ENCODE peak calls at places on chromosome 11, in six cellular contexts. V is fibroblast of the aortic adventitia, Y is endodermal cell, F is heart left ventricle, T is foreskin fibroblast, A is left ventricle myocardium inferior. R is an unnamed sample.

GRCh38 chr11:43580735-43581369 is 99.7 kb upstream of the HSD17B12 start:
- DNase-seq in V (no peak), Y (peak), F (no peak), T (peak), A (no peak), R (peak)

GRCh38 chr11:70481625-70482528 is 83.5 kb downstream of the CTTN start:
- DNase-seq in V (peak), Y (no peak), F (peak), T (peak), A (peak), R (no peak)

GRCh38 chr11:79165908-79166307 is 274.9 kb downstream of the TENM4 start:
- DNase-seq in V (no peak), Y (peak), F (no peak), T (no peak), A (no peak), R (no peak)

GRCh38 chr11:69650081-69650831 is 9.3 kb downstream of the CCND1 start:
- DNase-seq in V (no peak), Y (peak), F (no peak), T (no peak), A (no peak), R (no peak)

GRCh38 chr11:16412525-16413194 is 56.3 kb upstream of the SOX6 start:
- DNase-seq in V (no peak), Y (no peak), F (no peak), T (no peak), A (no peak), R (no peak)

GRCh38 chr11:34168642-34169051 is 63.2 kb downstream of the NAT10 start:
- DNase-seq in V (no peak), Y (no peak), F (no peak), T (no peak), A (no peak), R (no peak)

GRCh38 chr11:32312206-32312817 is 123.0 kb downstream of the WT1 start:
- DNase-seq in V (peak), Y (no peak), F (no peak), T (no peak), A (no peak), R (no peak)

GRCh38 chr11:128915148-128915519 is 24.0 kb downstream of the KCNJ5 start:
- DNase-seq in V (no peak), Y (no peak), F (no peak), T (no peak), A (peak), R (no peak)

GRCh38 chr11:6237903-6238302 is 986 bp upstream of the CNGA4 start:
- DNase-seq in V (no peak), Y (no peak), F (no peak), T (no peak), A (no peak), R (no peak)

GRCh38 chr11:6568191-6568918 is 35.1 kb downstream of the RRP8 start:
- DNase-seq in V (peak), Y (peak), F (peak), T (peak), A (peak), R (no peak)

GRCh38 chr11:32435947-32436750 is 810 bp upstream of the WT1 start:
- DNase-seq in V (peak), Y (peak), F (peak), T (no peak), A (no peak), R (no peak)

GRCh38 chr11:12674571-12674935 is 332 bp downstream of the TEAD1 start:
- DNase-seq in V (no peak), Y (no peak), F (no peak), T (no peak), A (no peak), R (no peak)

GRCh38 chr11:110076388-110076965 is 16.7 kb upstream of the ZC3H12C start:
- DNase-seq in V (no peak), Y (no peak), F (no peak), T (no peak), A (no peak), R (no peak)

GRCh38 chr11:113178671-113179070 is 135.7 kb upstream of the TTC12 start:
- DNase-seq in V (no peak), Y (no peak), F (no peak), T (no peak), A (no peak), R (no peak)

GRCh38 chr11:2139691-2140337 is 625 bp upstream of the IGF2 start:
- DNase-seq in V (no peak), Y (peak), F (peak), T (no peak), A (no peak), R (no peak)

GRCh38 chr11:113370634-113371033 is 16.9 kb upstream of the ANKK1 start:
- DNase-seq in V (no peak), Y (no peak), F (no peak), T (no peak), A (no peak), R (no peak)

GRCh38 chr11:64318694-64319420 is 936 bp downstream of the PRDX5 start:
- DNase-seq in V (no peak), Y (peak), F (no peak), T (no peak), A (no peak), R (no peak)

GRCh38 chr11:33699515-33700424 is 856 bp downstream of the C11orf91 start:
- DNase-seq in V (no peak), Y (no peak), F (peak), T (no peak), A (peak), R (no peak)

GRCh38 chr11:105100206-105100605 is 39.4 kb downstream of the CARD18 start:
- DNase-seq in V (no peak), Y (peak), F (no peak), T (no peak), A (no peak), R (no peak)

GRCh38 chr11:77127674-77127968 is 425 bp upstream of the MYO7A start:
- DNase-seq in V (no peak), Y (no peak), F (no peak), T (no peak), A (no peak), R (no peak)

GRCh38 chr11:60924906-60925684 is 835 bp downstream of the TMEM132A start:
- DNase-seq in V (no peak), Y (peak), F (no peak), T (no peak), A (no peak), R (no peak)

GRCh38 chr11:7893792-7894191 is 37.3 kb downstream of the OR10A6 start:
- DNase-seq in V (no peak), Y (no peak), F (no peak), T (no peak), A (no peak), R (no peak)

GRCh38 chr11:118872403-118872821 is 11.3 kb upstream of the CXCR5 start:
- DNase-seq in V (no peak), Y (no peak), F (no peak), T (no peak), A (no peak), R (no peak)

GRCh38 chr11:84594602-84595001 is 1032.5 kb downstream of the DLG2 start:
- DNase-seq in V (no peak), Y (no peak), F (no peak), T (no peak), A (no peak), R (no peak)

GRCh38 chr11:83681045-83681781 is 395.0 kb upstream of the CCDC90B start:
- DNase-seq in V (no peak), Y (no peak), F (no peak), T (no peak), A (no peak), R (no peak)

GRCh38 chr11:101441747-101442146 is 142.1 kb downstream of the TRPC6 start:
- DNase-seq in V (no peak), Y (no peak), F (peak), T (peak), A (peak), R (no peak)

GRCh38 chr11:25037431-25037830 is 540.6 kb downstream of the LUZP2 start:
- DNase-seq in V (no peak), Y (no peak), F (no peak), T (no peak), A (no peak), R (no peak)

GRCh38 chr11:25039165-25039564 is 542.3 kb downstream of the LUZP2 start:
- DNase-seq in V (no peak), Y (no peak), F (no peak), T (no peak), A (no peak), R (no peak)

GRCh38 chr11:25038131-25038530 is 541.3 kb downstream of the LUZP2 start:
- DNase-seq in V (no peak), Y (no peak), F (no peak), T (no peak), A (no peak), R (no peak)
- TF ChIP-seq CTCF in V (no peak), Y (no peak), F (no peak), T (no peak), A (no peak), R (no peak)

GRCh38 chr11:59668188-59668949 is 468 bp downstream of the PATL1 start:
- DNase-seq in V (peak), Y (peak), F (peak), T (peak), A (peak), R (no peak)
- TF ChIP-seq CTCF in V (peak), Y (peak), F (no peak), T (no peak), A (peak), R (peak)

GRCh38 chr11:103637250-103637649 is 399.2 kb upstream of the DDI1 start:
- DNase-seq in V (peak), Y (no peak), F (no peak), T (peak), A (no peak), R (no peak)
- TF ChIP-seq CTCF in V (no peak), Y (no peak), F (no peak), T (no peak), A (no peak), R (no peak)

GRCh38 chr11:30192620-30193019 is 38.2 kb upstream of the FSHB start:
- DNase-seq in V (no peak), Y (no peak), F (no peak), T (no peak), A (no peak), R (no peak)

GRCh38 chr11:30197869-30198268 is 32.9 kb upstream of the FSHB start:
- DNase-seq in V (peak), Y (no peak), F (no peak), T (no peak), A (no peak), R (no peak)

GRCh38 chr11:30196400-30197206 is 34.2 kb upstream of the FSHB start:
- DNase-seq in V (peak), Y (peak), F (peak), T (peak), A (peak), R (no peak)
- TF ChIP-seq CTCF in V (peak), Y (peak), F (peak), T (peak), A (peak), R (peak)

GRCh38 chr11:126282742-126283591 is at the start of gene TIRAP:
- DNase-seq in V (peak), Y (peak), F (peak), T (peak), A (peak), R (peak)
- TF ChIP-seq CTCF in V (peak), Y (peak), F (no peak), T (no peak), A (peak), R (peak)

R was measured in osteocyte.